ENCODE peak calls at places on chromosomes 7 and 10, in five cellular contexts. One of them, this sample, is unnamed.

GRCh38 chr10:35705671-35706070 is 63.6 kb upstream of the FZD8 start:
- DNase-seq in amygdala: no peak
- DNase-seq in right cardiac atrium: no peak
- DNase-seq in stimulated activated CD4-positive, alpha-beta T cell treated with anti-CD3 and anti-CD28 coated beads, Interleukin-2, amount 100 ng/mL, for 24 hours: no peak
- DNase-seq in NCI-H2227 treated with DMSO at 0.1 percent for 48 hours: no peak
- DNase-seq in this sample: no peak

GRCh38 chr7:155802291-155802690 is 10.0 kb downstream of the SHH start:
- DNase-seq in amygdala: no peak
- DNase-seq in right cardiac atrium: no peak
- DNase-seq in stimulated activated CD4-positive, alpha-beta T cell treated with anti-CD3 and anti-CD28 coated beads, Interleukin-2, amount 100 ng/mL, for 24 hours: no peak
- DNase-seq in NCI-H2227 treated with DMSO at 0.1 percent for 48 hours: no peak
- DNase-seq in this sample: no peak

GRCh38 chr10:107169516-107169915 is 5.0 kb upstream of the SORCS1 start:
- DNase-seq in amygdala: no peak
- DNase-seq in right cardiac atrium: no peak
- DNase-seq in stimulated activated CD4-positive, alpha-beta T cell treated with anti-CD3 and anti-CD28 coated beads, Interleukin-2, amount 100 ng/mL, for 24 hours: no peak
- DNase-seq in NCI-H2227 treated with DMSO at 0.1 percent for 48 hours: no peak
- DNase-seq in this sample: peak; percentile 5

GRCh38 chr10:109861051-109861450 is 62.3 kb downstream of the XPNPEP1 start:
- DNase-seq in amygdala: no peak
- DNase-seq in right cardiac atrium: no peak
- DNase-seq in stimulated activated CD4-positive, alpha-beta T cell treated with anti-CD3 and anti-CD28 coated beads, Interleukin-2, amount 100 ng/mL, for 24 hours: no peak
- DNase-seq in NCI-H2227 treated with DMSO at 0.1 percent for 48 hours: no peak
- DNase-seq in this sample: no peak

GRCh38 chr10:73095479-73096021 is 1.1 kb downstream of the P4HA1 start:
- DNase-seq in amygdala: peak; percentile 4
- DNase-seq in right cardiac atrium: peak; percentile 64
- DNase-seq in stimulated activated CD4-positive, alpha-beta T cell treated with anti-CD3 and anti-CD28 coated beads, Interleukin-2, amount 100 ng/mL, for 24 hours: peak; percentile 48
- DNase-seq in NCI-H2227 treated with DMSO at 0.1 percent for 48 hours: peak; percentile 51
- DNase-seq in this sample: peak; percentile 77

GRCh38 chr10:112898540-112899395 is 51.3 kb upstream of the TCF7L2 start:
- DNase-seq in amygdala: no peak
- DNase-seq in right cardiac atrium: peak; percentile 55
- DNase-seq in stimulated activated CD4-positive, alpha-beta T cell treated with anti-CD3 and anti-CD28 coated beads, Interleukin-2, amount 100 ng/mL, for 24 hours: no peak
- DNase-seq in NCI-H2227 treated with DMSO at 0.1 percent for 48 hours: peak; percentile 15
- DNase-seq in this sample: peak; percentile 83

GRCh38 chr7:20241491-20242261 is 24.5 kb upstream of the MACC1 start:
- DNase-seq in amygdala: no peak
- DNase-seq in right cardiac atrium: no peak
- DNase-seq in stimulated activated CD4-positive, alpha-beta T cell treated with anti-CD3 and anti-CD28 coated beads, Interleukin-2, amount 100 ng/mL, for 24 hours: no peak
- DNase-seq in NCI-H2227 treated with DMSO at 0.1 percent for 48 hours: no peak
- DNase-seq in this sample: no peak

GRCh38 chr7:1229956-1230355 is 2.7 kb upstream of the UNCX start:
- DNase-seq in amygdala: no peak
- DNase-seq in right cardiac atrium: no peak
- DNase-seq in stimulated activated CD4-positive, alpha-beta T cell treated with anti-CD3 and anti-CD28 coated beads, Interleukin-2, amount 100 ng/mL, for 24 hours: no peak
- DNase-seq in NCI-H2227 treated with DMSO at 0.1 percent for 48 hours: no peak
- DNase-seq in this sample: peak; percentile 80

GRCh38 chr10:70672165-70672992 is at the start of gene ADAMTS14:
- DNase-seq in amygdala: peak; percentile 81
- DNase-seq in right cardiac atrium: peak; percentile 54
- DNase-seq in stimulated activated CD4-positive, alpha-beta T cell treated with anti-CD3 and anti-CD28 coated beads, Interleukin-2, amount 100 ng/mL, for 24 hours: peak; percentile 35
- DNase-seq in NCI-H2227 treated with DMSO at 0.1 percent for 48 hours: no peak
- DNase-seq in this sample: peak; percentile 80

GRCh38 chr7:140067052-140067451 is 4.3 kb upstream of the PARP12 start:
- DNase-seq in amygdala: no peak
- DNase-seq in right cardiac atrium: no peak
- DNase-seq in stimulated activated CD4-positive, alpha-beta T cell treated with anti-CD3 and anti-CD28 coated beads, Interleukin-2, amount 100 ng/mL, for 24 hours: no peak
- DNase-seq in NCI-H2227 treated with DMSO at 0.1 percent for 48 hours: no peak
- DNase-seq in this sample: no peak

GRCh38 chr7:141452911-141453310 is 98.3 kb upstream of the AGK start:
- DNase-seq in amygdala: no peak
- DNase-seq in right cardiac atrium: no peak
- DNase-seq in stimulated activated CD4-positive, alpha-beta T cell treated with anti-CD3 and anti-CD28 coated beads, Interleukin-2, amount 100 ng/mL, for 24 hours: no peak
- DNase-seq in NCI-H2227 treated with DMSO at 0.1 percent for 48 hours: no peak
- DNase-seq in this sample: no peak

GRCh38 chr10:44925224-44925623 is 14.1 kb downstream of the TMEM72 start:
- DNase-seq in amygdala: no peak
- DNase-seq in right cardiac atrium: no peak
- DNase-seq in stimulated activated CD4-positive, alpha-beta T cell treated with anti-CD3 and anti-CD28 coated beads, Interleukin-2, amount 100 ng/mL, for 24 hours: no peak
- DNase-seq in NCI-H2227 treated with DMSO at 0.1 percent for 48 hours: no peak
- DNase-seq in this sample: peak; percentile 87

GRCh38 chr10:84314269-84314668 is 14.1 kb upstream of the CCSER2 start:
- DNase-seq in amygdala: no peak
- DNase-seq in right cardiac atrium: no peak
- DNase-seq in stimulated activated CD4-positive, alpha-beta T cell treated with anti-CD3 and anti-CD28 coated beads, Interleukin-2, amount 100 ng/mL, for 24 hours: no peak
- DNase-seq in NCI-H2227 treated with DMSO at 0.1 percent for 48 hours: no peak
- DNase-seq in this sample: no peak

GRCh38 chr7:47988496-47989386 is 9.3 kb upstream of the HUS1 start:
- DNase-seq in amygdala: no peak
- DNase-seq in right cardiac atrium: no peak
- DNase-seq in stimulated activated CD4-positive, alpha-beta T cell treated with anti-CD3 and anti-CD28 coated beads, Interleukin-2, amount 100 ng/mL, for 24 hours: no peak
- DNase-seq in NCI-H2227 treated with DMSO at 0.1 percent for 48 hours: no peak
- DNase-seq in this sample: no peak